ENCODE peak calls at places on chromosome 7, in five cellular contexts. N is cardiac muscle cell, E is endothelial cell, X is WTC11, T is neural progenitor cell. L is an unnamed sample.

GRCh38 chr7:78326189-78326588 is 527.6 kb downstream of the PHTF2 start:
- DNase-seq in X (no peak), E (no peak), T (no peak), N (peak), L (no peak)

GRCh38 chr7:1691601-1692499 is 21.8 kb downstream of the ELFN1 start:
- DNase-seq in T (no peak), N (no peak), E (no peak), X (peak), L (no peak)

GRCh38 chr7:30647589-30647988 is 34.7 kb downstream of the CRHR2 start:
- DNase-seq in X (no peak), N (no peak), T (no peak), E (no peak), L (no peak)

GRCh38 chr7:156473476-156474240 is 166.9 kb upstream of the RNF32 start:
- DNase-seq in X (peak), N (peak), E (peak), T (peak), L (peak)

GRCh38 chr7:49669692-49670260 is 103.7 kb upstream of the VWC2 start:
- DNase-seq in T (no peak), E (no peak), X (no peak), N (no peak), L (no peak)

GRCh38 chr7:17339139-17339538 is 40.7 kb downstream of the AHR start:
- DNase-seq in X (no peak), E (no peak), N (no peak), T (no peak), L (no peak)

GRCh38 chr7:79287976-79288375 is 165.5 kb downstream of the MAGI2 start:
- DNase-seq in E (no peak), X (no peak), T (no peak), N (peak), L (no peak)

GRCh38 chr7:105666324-105666723 is 85.0 kb upstream of the EFCAB10 start:
- DNase-seq in E (no peak), N (no peak), X (no peak), T (no peak), L (no peak)

GRCh38 chr7:14639801-14640200 is 262.8 kb downstream of the DGKB start:
- DNase-seq in T (no peak), X (no peak), N (no peak), E (no peak), L (no peak)

GRCh38 chr7:15515201-15515777 is 46.5 kb downstream of the AGMO start:
- DNase-seq in X (no peak), T (no peak), E (no peak), N (peak), L (no peak)

GRCh38 chr7:40733111-40733510 is 598.3 kb downstream of the SUGCT start:
- DNase-seq in N (peak), T (no peak), X (no peak), E (no peak), L (no peak)

GRCh38 chr7:128459394-128459878 is 3.8 kb downstream of the HILPDA start:
- DNase-seq in T (peak), E (peak), X (peak), N (peak), L (peak)

GRCh38 chr7:152869677-152870051 is 110.1 kb downstream of the ACTR3B start:
- DNase-seq in N (no peak), E (no peak), X (no peak), T (no peak), L (no peak)

GRCh38 chr7:151808296-151809155 is 68.4 kb downstream of the PRKAG2 start:
- DNase-seq in X (no peak), T (no peak), E (no peak), N (no peak), L (no peak)

GRCh38 chr7:3461923-3462322 is 160.9 kb downstream of the SDK1 start:
- DNase-seq in X (no peak), E (no peak), N (no peak), T (no peak), L (no peak)

GRCh38 chr7:55983537-55983936 is 19.2 kb downstream of the NIPSNAP2 start:
- DNase-seq in X (no peak), E (no peak), T (no peak), N (no peak), L (no peak)

GRCh38 chr7:141291541-141291940 is 217.7 kb downstream of the TMEM178B start:
- DNase-seq in X (no peak), N (no peak), E (no peak), T (no peak), L (no peak)

GRCh38 chr7:155543926-155544325 is 2.4 kb downstream of the CNPY1 start:
- DNase-seq in N (no peak), T (no peak), X (no peak), E (no peak), L (no peak)

GRCh38 chr7:75951506-75951905 is 36.6 kb downstream of the POR start:
- DNase-seq in N (peak), T (no peak), X (no peak), E (no peak), L (no peak)

GRCh38 chr7:28627869-28628268 is 215.6 kb downstream of the CREB5 start:
- DNase-seq in E (no peak), N (no peak), T (no peak), X (no peak), L (no peak)
- TF ChIP-seq CTCF in E (no peak), N (no peak), T (no peak), X (no peak), L (no peak)

GRCh38 chr7:120272261-120272895 is 597 bp upstream of the KCND2 start:
- DNase-seq in E (no peak), T (peak), N (peak), X (peak), L (peak)

GRCh38 chr7:120273476-120273975 is 551 bp downstream of the KCND2 start:
- DNase-seq in X (peak), E (peak), N (peak), T (peak), L (peak)

GRCh38 chr7:120274899-120275298 is 1.9 kb downstream of the KCND2 start:
- DNase-seq in N (no peak), T (no peak), E (no peak), X (no peak), L (no peak)

GRCh38 chr7:120272896-120273475 is at the start of gene KCND2:
- DNase-seq in N (peak), T (peak), E (peak), X (peak), L (peak)

DNA sequence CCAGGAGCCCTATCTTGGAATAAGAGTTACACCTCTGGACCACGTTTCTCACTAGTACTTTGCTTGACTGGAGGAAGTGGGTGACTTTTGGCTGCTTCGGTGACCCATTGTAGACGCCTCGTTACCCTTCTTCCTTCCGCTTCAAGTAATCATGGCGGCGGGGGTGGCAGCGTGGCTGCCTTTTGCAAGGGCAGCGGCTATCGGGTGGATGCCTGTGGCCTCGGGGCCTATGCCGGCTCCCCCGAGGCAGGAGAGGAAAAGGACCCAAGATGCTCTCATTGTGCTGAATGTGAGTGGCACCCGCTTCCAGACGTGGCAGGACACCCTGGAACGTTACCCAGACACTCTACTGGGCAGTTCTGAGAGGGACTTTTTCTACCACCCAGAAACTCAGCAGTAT is 1.5 kb downstream of the KCND2 start:
- DNase-seq in N (no peak), E (no peak), T (peak), X (no peak), L (no peak)
- TF ChIP-seq CTCF in N (no peak), E (no peak), T (no peak), X (no peak), L (no peak)

DNA sequence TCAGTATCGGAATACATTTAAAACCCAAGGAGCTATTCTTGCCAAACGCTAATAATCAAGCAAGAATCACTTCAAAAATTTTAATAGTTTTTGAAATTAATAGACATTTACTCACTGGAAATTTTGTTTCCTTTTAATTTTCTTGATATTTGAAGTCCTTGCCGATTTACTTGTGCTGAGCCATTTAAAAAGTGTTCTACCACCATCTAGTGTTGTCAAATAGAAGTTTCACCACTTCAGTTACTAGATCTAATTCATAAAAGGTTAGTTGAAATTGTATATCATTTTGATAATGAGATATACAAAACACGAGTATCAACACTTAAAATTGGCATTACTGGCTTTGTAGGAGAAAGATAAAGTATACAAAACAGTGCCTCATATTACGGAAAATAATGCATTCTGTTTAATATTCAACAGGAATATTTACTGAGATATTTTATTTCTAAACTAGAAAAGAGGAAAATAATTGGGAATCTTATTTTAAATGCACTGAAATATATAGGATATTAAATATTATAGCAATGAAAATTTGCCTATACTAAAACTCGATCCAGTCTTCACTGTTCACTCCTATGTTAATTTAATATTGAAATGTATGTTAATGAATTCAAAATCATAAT is 664.8 kb upstream of the SEMA3D start:
- DNase-seq in T (peak), N (peak), E (no peak), X (no peak), L (no peak)
- TF ChIP-seq CTCF in T (peak), N (peak), E (peak), X (no peak), L (peak)

GRCh38 chr7:85185355-85186082 is 1.3 kb downstream of the SEMA3D start:
- DNase-seq in N (peak), X (peak), E (peak), T (peak), L (peak)

GRCh38 chr7:85186083-85186520 is 754 bp downstream of the SEMA3D start:
- DNase-seq in N (peak), T (peak), X (peak), E (peak), L (peak)

GRCh38 chr7:85186521-85187241 is at the start of gene SEMA3D:
- DNase-seq in T (peak), E (peak), X (peak), N (peak), L (peak)

GRCh38 chr7:85191383-85191782 is 4.5 kb upstream of the SEMA3D start:
- DNase-seq in T (peak), N (peak), E (no peak), X (no peak), L (no peak)
- TF ChIP-seq CTCF in T (peak), N (peak), E (peak), X (no peak), L (no peak)

DNA sequence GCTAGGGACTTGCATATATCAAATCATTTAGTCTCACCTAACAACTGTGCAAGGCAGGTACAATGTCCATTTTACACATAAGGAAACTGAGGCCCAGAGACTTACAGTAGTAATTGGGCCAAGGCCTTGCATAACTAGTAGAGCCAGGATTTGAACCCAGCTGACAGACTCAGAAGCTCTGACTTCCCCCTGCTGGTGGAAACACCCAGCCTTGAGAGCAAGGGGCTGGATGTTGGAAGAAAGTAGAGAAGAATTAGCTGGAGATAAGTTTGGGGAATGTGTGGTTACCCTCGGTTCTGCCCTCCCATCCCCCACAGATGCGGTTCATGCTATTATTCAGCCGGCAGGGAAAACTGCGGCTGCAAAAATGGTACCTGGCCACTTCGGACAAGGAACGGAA is 2.0 kb downstream of the AP1S1 start:
- DNase-seq in T (no peak), X (no peak), E (no peak), N (no peak), L (no peak)
- TF ChIP-seq CTCF in T (no peak), X (no peak), E (no peak), N (peak), L (no peak)

L was measured in nephron progenitor cell.